ENCODE peak calls at places on chromosomes 5 and 9, in eight cellular contexts. I, Y, F, V, R, O, Z and G are unnamed samples.

GRCh38 chr5:75202935-75203334 is 33.7 kb downstream of the ANKRD31 start:
- DNase-seq in Y (no peak), O (no peak), V (no peak), F (no peak), R (no peak), Z (no peak), I (peak), G (no peak)

GRCh38 chr5:138352722-138353549 is 451 bp downstream of the KDM3B start:
- DNase-seq in Y (peak), R (no peak), I (peak), F (peak), V (peak), Z (no peak), O (peak), G (no peak)

GRCh38 chr5:170154297-170154696 is 48.6 kb downstream of the FOXI1 start:
- DNase-seq in V (no peak), R (no peak), F (no peak), Z (no peak), I (no peak), O (no peak), Y (no peak), G (no peak)

GRCh38 chr5:39137391-39138181 is 63.4 kb upstream of the RICTOR start:
- DNase-seq in Y (no peak), O (no peak), R (no peak), I (peak), F (no peak), Z (no peak), V (peak), G (no peak)

GRCh38 chr9:89358376-89358775 is 40.1 kb downstream of the SECISBP2 start:
- DNase-seq in R (no peak), O (no peak), I (no peak), F (no peak), V (no peak), Y (no peak), Z (no peak), G (no peak)

GRCh38 chr5:179188636-179189035 is 128.5 kb downstream of the ZNF354C start:
- DNase-seq in R (no peak), O (no peak), F (no peak), Z (no peak), V (no peak), I (no peak), Y (no peak), G (no peak)

GRCh38 chr5:150286820-150287219 is 2.8 kb downstream of the CAMK2A start:
- DNase-seq in O (no peak), Z (no peak), I (peak), Y (no peak), R (no peak), V (no peak), F (no peak), G (no peak)

GRCh38 chr5:140966293-140967225 is at the start of gene PCDHAC2:
- DNase-seq in R (no peak), Z (peak), V (peak), Y (no peak), O (peak), I (peak), F (peak), G (peak)

GRCh38 chr5:56321236-56321881 is 88.2 kb upstream of the ANKRD55 start:
- DNase-seq in R (no peak), Z (no peak), O (no peak), I (no peak), V (no peak), Y (no peak), F (no peak), G (no peak)

GRCh38 chr5:2603176-2603575 is 148.3 kb downstream of the IRX2 start:
- DNase-seq in Z (no peak), O (no peak), V (no peak), I (no peak), F (no peak), R (no peak), Y (no peak), G (no peak)

GRCh38 chr9:124017929-124018730 is 6.6 kb downstream of the LHX2 start:
- DNase-seq in F (no peak), I (no peak), Y (no peak), Z (no peak), O (no peak), R (no peak), V (no peak), G (no peak)

GRCh38 chr9:34555002-34555348 is 32.2 kb upstream of the ENHO start:
- DNase-seq in F (no peak), V (no peak), I (no peak), R (no peak), Z (no peak), O (no peak), Y (no peak), G (no peak)

GRCh38 chr5:55172051-55172899 is 702 bp downstream of the CDC20B start:
- DNase-seq in F (peak), V (peak), Z (no peak), O (peak), Y (peak), R (peak), I (peak), G (peak)

GRCh38 chr9:101443358-101443757 is 7.8 kb upstream of the ALDOB start:
- DNase-seq in F (no peak), Z (no peak), Y (no peak), V (no peak), R (no peak), O (no peak), I (no peak), G (peak)

GRCh38 chr5:163475416-163475815 is 15.0 kb downstream of the HMMR start:
- DNase-seq in R (no peak), O (no peak), F (no peak), V (no peak), Y (no peak), Z (no peak), I (no peak), G (no peak)

GRCh38 chr5:44332360-44332971 is 56.8 kb downstream of the FGF10 start:
- DNase-seq in O (peak), Y (peak), R (peak), Z (no peak), I (peak), F (peak), V (peak), G (no peak)

GRCh38 chr5:123138774-123139173 is 49.7 kb downstream of the PRDM6 start:
- DNase-seq in I (peak), R (no peak), O (no peak), Y (no peak), Z (no peak), F (no peak), V (no peak), G (no peak)

GRCh38 chr9:127762111-127762676 is 16.3 kb downstream of the SH2D3C start:
- DNase-seq in O (no peak), Y (no peak), F (no peak), I (no peak), V (no peak), R (no peak), Z (no peak), G (no peak)

GRCh38 chr5:138096363-138096762 is 12.5 kb downstream of the WNT8A start:
- DNase-seq in I (peak), Z (no peak), O (no peak), R (no peak), Y (no peak), V (no peak), F (no peak), G (no peak)

GRCh38 chr5:11334404-11334803 is 569.8 kb downstream of the CTNND2 start:
- DNase-seq in F (no peak), Z (no peak), V (peak), I (no peak), Y (no peak), O (no peak), R (no peak), G (no peak)

GRCh38 chr9:106616026-106616425 is 246.9 kb upstream of the ZNF462 start:
- DNase-seq in Z (no peak), O (no peak), V (no peak), F (no peak), I (no peak), Y (no peak), R (no peak), G (no peak)

GRCh38 chr9:125888220-125888619 is 141.0 kb downstream of the PBX3 start:
- DNase-seq in O (peak), F (no peak), Y (peak), R (no peak), Z (no peak), V (peak), I (no peak), G (no peak)

GRCh38 chr9:68802525-68803015 is 97.5 kb downstream of the PIP5K1B start:
- DNase-seq in Y (no peak), I (no peak), F (no peak), O (no peak), R (no peak), V (no peak), Z (no peak), G (no peak)